ENCODE peak calls at places on chromosomes 11 and 22, in four cellular contexts. R is MG63; B is activated CD4-positive, alpha-beta T cell treated with anti-CD3 and anti-CD28 coated beads for 48 hours; D is stimulated activated CD4-positive, alpha-beta T cell treated with anti-CD3 and anti-CD28 coated beads, Interleukin-15, amount 100 ng/mL, for 48 hours. U is an unnamed sample.

GRCh38 chr11:46044601-46045000 is 76.7 kb downstream of the PHF21A start:
- DNase-seq in R (no peak), B (no peak), D (no peak), U (no peak)

GRCh38 chr11:32426819-32427615 is 8.3 kb downstream of the WT1 start:
- DNase-seq in R (no peak), B (peak), D (no peak), U (no peak)

GRCh38 chr11:112241486-112241885 is 15.3 kb downstream of the PTS start:
- DNase-seq in R (no peak), B (no peak), D (no peak), U (no peak)

GRCh38 chr22:39439170-39439569 is 17.6 kb upstream of the MGAT3 start:
- DNase-seq in R (no peak), B (no peak), D (no peak), U (no peak)

GRCh38 chr11:123168955-123169484 is 26.0 kb downstream of the CLMP start:
- DNase-seq in R (no peak), B (no peak), D (no peak), U (no peak)

GRCh38 chr11:64250875-64251721 is at the start of gene PLCB3:
- DNase-seq in R (peak), B (peak), D (no peak), U (peak)

GRCh38 chr22:17201285-17201945 is 17.8 kb downstream of the ADA2 start:
- DNase-seq in R (no peak), B (no peak), D (no peak), U (no peak)

GRCh38 chr11:80122211-80122610 is 681.4 kb upstream of the TENM4 start:
- DNase-seq in R (no peak), B (no peak), D (no peak), U (no peak)

GRCh38 chr11:58652726-58653280 is 30.3 kb downstream of the CNTF start:
- DNase-seq in R (no peak), B (no peak), D (no peak), U (no peak)

GRCh38 chr22:43118953-43119458 is 8.5 kb downstream of the BIK start:
- DNase-seq in R (no peak), B (no peak), D (no peak), U (no peak)

GRCh38 chr11:3781423-3781822 is 15.9 kb downstream of the NUP98 start:
- DNase-seq in R (no peak), B (no peak), D (no peak), U (no peak)

GRCh38 chr11:124285610-124286344 is 28.0 kb downstream of the OR8D1 start:
- DNase-seq in R (peak), B (no peak), D (no peak), U (no peak)

GRCh38 chr11:34226210-34226609 is 120.8 kb downstream of the NAT10 start:
- DNase-seq in R (no peak), B (no peak), D (no peak), U (no peak)

GRCh38 chr11:128520206-128520885 is 67.0 kb downstream of the ETS1 start:
- DNase-seq in R (no peak), B (no peak), D (no peak), U (no peak)

GRCh38 chr11:32386770-32387377 is 48.5 kb downstream of the WT1 start:
- DNase-seq in R (no peak), B (no peak), D (no peak), U (no peak)

GRCh38 chr11:118608268-118609214 is 1.1 kb downstream of the PHLDB1 start:
- DNase-seq in R (peak), B (peak), D (peak), U (no peak)

GRCh38 chr11:68313574-68314202 is 1.3 kb downstream of the LRP5 start:
- DNase-seq in R (peak), B (no peak), D (no peak), U (no peak)

GRCh38 chr11:9089636-9090035 is 1.8 kb downstream of the SCUBE2 start:
- DNase-seq in R (no peak), B (no peak), D (no peak), U (no peak)

GRCh38 chr11:114060402-114061052 is 1.0 kb downstream of the ZBTB16 start:
- DNase-seq in R (no peak), B (peak), D (no peak), U (no peak)

GRCh38 chr11:1090600-1091331 is 16.1 kb downstream of the MUC2 start:
- DNase-seq in R (no peak), B (no peak), D (no peak), U (no peak)

GRCh38 chr22:48305726-48306235 is 1521.9 kb downstream of the BRD1 start:
- DNase-seq in R (no peak), B (no peak), D (no peak), U (no peak)

GRCh38 chr11:6746086-6746618 is 25.6 kb downstream of the OR2AG2 start:
- DNase-seq in R (no peak), B (peak), D (no peak), U (no peak)

GRCh38 chr22:36192601-36193000 is 9.0 kb downstream of the APOL4 start:
- DNase-seq in R (no peak), B (no peak), D (no peak), U (no peak)

GRCh38 chr11:112744041-112744440 is 217.2 kb upstream of the NCAM1 start:
- DNase-seq in R (no peak), B (no peak), D (no peak), U (no peak)